ENCODE peak calls at places on chromosomes 6 and 20, in seven cellular contexts. One of them, this sample, is unnamed.

GRCh38 chr6:46102123-46102522 is 27.7 kb upstream of the ENPP4 start:
- DNase-seq in transverse colon: no peak
- DNase-seq in prostate gland: no peak
- DNase-seq in GM12878: no peak
- DNase-seq in upper lobe of left lung: no peak
- DNase-seq in spleen: no peak
- DNase-seq in breast epithelium: no peak
- DNase-seq in this sample: no peak

GRCh38 chr6:35737413-35738211 is 780 bp downstream of the ARMC12 start:
- DNase-seq in transverse colon: no peak
- DNase-seq in upper lobe of left lung: peak
- DNase-seq in prostate gland: peak
- DNase-seq in GM12878: no peak
- DNase-seq in spleen: peak
- DNase-seq in breast epithelium: no peak
- DNase-seq in this sample: peak

GRCh38 chr6:146833157-146833556 is 234.4 kb downstream of the ADGB start:
- DNase-seq in transverse colon: no peak
- DNase-seq in GM12878: no peak
- DNase-seq in spleen: no peak
- DNase-seq in prostate gland: no peak
- DNase-seq in upper lobe of left lung: no peak
- DNase-seq in breast epithelium: no peak
- DNase-seq in this sample: no peak

GRCh38 chr6:11852061-11852619 is 73.5 kb upstream of the ADTRP start:
- DNase-seq in spleen: no peak
- DNase-seq in GM12878: no peak
- DNase-seq in breast epithelium: no peak
- DNase-seq in prostate gland: no peak
- DNase-seq in upper lobe of left lung: no peak
- DNase-seq in transverse colon: no peak
- DNase-seq in this sample: no peak

GRCh38 chr6:156807028-156807427 is 29.9 kb downstream of the ARID1B start:
- DNase-seq in spleen: no peak
- DNase-seq in prostate gland: no peak
- DNase-seq in GM12878: no peak
- DNase-seq in upper lobe of left lung: no peak
- DNase-seq in breast epithelium: no peak
- DNase-seq in transverse colon: no peak
- DNase-seq in this sample: no peak

GRCh38 chr20:24098886-24099285 is 110.3 kb upstream of the GGTLC1 start:
- DNase-seq in transverse colon: no peak
- DNase-seq in prostate gland: no peak
- DNase-seq in upper lobe of left lung: no peak
- DNase-seq in GM12878: no peak
- DNase-seq in breast epithelium: no peak
- DNase-seq in spleen: no peak
- DNase-seq in this sample: no peak

GRCh38 chr6:31005249-31006020 is 4.8 kb upstream of the MUC22 start:
- DNase-seq in spleen: no peak
- DNase-seq in transverse colon: no peak
- DNase-seq in GM12878: no peak
- DNase-seq in upper lobe of left lung: no peak
- DNase-seq in breast epithelium: no peak
- DNase-seq in prostate gland: no peak
- DNase-seq in this sample: no peak

GRCh38 chr6:24431045-24431451 is 28.3 kb downstream of the MRS2 start:
- DNase-seq in transverse colon: no peak
- DNase-seq in GM12878: no peak
- DNase-seq in upper lobe of left lung: no peak
- DNase-seq in breast epithelium: no peak
- DNase-seq in spleen: no peak
- DNase-seq in prostate gland: no peak
- DNase-seq in this sample: no peak

GRCh38 chr6:121344539-121344938 is 10.3 kb upstream of the TBC1D32 start:
- DNase-seq in transverse colon: no peak
- DNase-seq in GM12878: no peak
- DNase-seq in prostate gland: no peak
- DNase-seq in upper lobe of left lung: no peak
- DNase-seq in breast epithelium: no peak
- DNase-seq in spleen: no peak
- DNase-seq in this sample: no peak

GRCh38 chr6:148144917-148145521 is 197.6 kb upstream of the SASH1 start:
- DNase-seq in prostate gland: peak
- DNase-seq in spleen: peak
- DNase-seq in GM12878: no peak
- DNase-seq in upper lobe of left lung: no peak
- DNase-seq in breast epithelium: peak
- DNase-seq in transverse colon: peak
- DNase-seq in this sample: peak

GRCh38 chr6:16736856-16737255 is 24.4 kb downstream of the ATXN1 start:
- DNase-seq in prostate gland: no peak
- DNase-seq in upper lobe of left lung: no peak
- DNase-seq in spleen: no peak
- DNase-seq in transverse colon: no peak
- DNase-seq in GM12878: no peak
- DNase-seq in breast epithelium: no peak
- DNase-seq in this sample: no peak

GRCh38 chr6:30591008-30591407 is 19.8 kb downstream of the ABCF1 start:
- DNase-seq in transverse colon: no peak
- DNase-seq in upper lobe of left lung: no peak
- DNase-seq in prostate gland: peak
- DNase-seq in breast epithelium: no peak
- DNase-seq in spleen: no peak
- DNase-seq in GM12878: no peak
- DNase-seq in this sample: no peak

GRCh38 chr6:28124350-28124970 is at the start of gene ZSCAN16:
- DNase-seq in breast epithelium: peak
- DNase-seq in prostate gland: peak
- DNase-seq in GM12878: no peak
- DNase-seq in upper lobe of left lung: peak
- DNase-seq in spleen: peak
- DNase-seq in transverse colon: peak
- DNase-seq in this sample: peak
- TF ChIP-seq POLR2A in breast epithelium: no peak
- TF ChIP-seq POLR2A in prostate gland: no peak
- TF ChIP-seq POLR2A in GM12878: peak
- TF ChIP-seq POLR2A in upper lobe of left lung: no peak
- TF ChIP-seq POLR2A in spleen: no peak
- TF ChIP-seq POLR2A in transverse colon: peak
- TF ChIP-seq POLR2A in this sample: peak

GRCh38 chr20:2658414-2659354 is 5.3 kb downstream of the IDH3B start:
- DNase-seq in spleen: no peak
- DNase-seq in breast epithelium: no peak
- DNase-seq in GM12878: no peak
- DNase-seq in upper lobe of left lung: no peak
- DNase-seq in prostate gland: no peak
- DNase-seq in transverse colon: no peak
- DNase-seq in this sample: no peak
- TF ChIP-seq POLR2AphosphoS5 in spleen: peak
- TF ChIP-seq POLR2AphosphoS5 in breast epithelium: no peak
- TF ChIP-seq POLR2AphosphoS5 in GM12878: peak
- TF ChIP-seq POLR2AphosphoS5 in upper lobe of left lung: no peak
- TF ChIP-seq POLR2AphosphoS5 in prostate gland: no peak
- TF ChIP-seq POLR2AphosphoS5 in transverse colon: no peak
- TF ChIP-seq POLR2AphosphoS5 in this sample: peak

GRCh38 chr6:42984924-42985475 is 630 bp downstream of the PPP2R5D start:
- DNase-seq in GM12878: no peak
- DNase-seq in upper lobe of left lung: no peak
- DNase-seq in transverse colon: no peak
- DNase-seq in breast epithelium: no peak
- DNase-seq in spleen: no peak
- DNase-seq in prostate gland: no peak
- DNase-seq in this sample: no peak

GRCh38 chr6:42987533-42988451 is 3.4 kb downstream of the PPP2R5D start:
- DNase-seq in prostate gland: no peak
- DNase-seq in upper lobe of left lung: no peak
- DNase-seq in breast epithelium: no peak
- DNase-seq in GM12878: no peak
- DNase-seq in spleen: no peak
- DNase-seq in transverse colon: no peak
- DNase-seq in this sample: no peak

GRCh38 chr6:42988486-42989020 is 4.2 kb downstream of the PPP2R5D start:
- DNase-seq in upper lobe of left lung: no peak
- DNase-seq in spleen: no peak
- DNase-seq in GM12878: no peak
- DNase-seq in prostate gland: no peak
- DNase-seq in transverse colon: no peak
- DNase-seq in breast epithelium: no peak
- DNase-seq in this sample: no peak

GRCh38 chr6:42981866-42982265 is 2.5 kb upstream of the PPP2R5D start:
- DNase-seq in upper lobe of left lung: no peak
- DNase-seq in breast epithelium: no peak
- DNase-seq in prostate gland: no peak
- DNase-seq in spleen: no peak
- DNase-seq in transverse colon: no peak
- DNase-seq in GM12878: no peak
- DNase-seq in this sample: no peak

DNA sequence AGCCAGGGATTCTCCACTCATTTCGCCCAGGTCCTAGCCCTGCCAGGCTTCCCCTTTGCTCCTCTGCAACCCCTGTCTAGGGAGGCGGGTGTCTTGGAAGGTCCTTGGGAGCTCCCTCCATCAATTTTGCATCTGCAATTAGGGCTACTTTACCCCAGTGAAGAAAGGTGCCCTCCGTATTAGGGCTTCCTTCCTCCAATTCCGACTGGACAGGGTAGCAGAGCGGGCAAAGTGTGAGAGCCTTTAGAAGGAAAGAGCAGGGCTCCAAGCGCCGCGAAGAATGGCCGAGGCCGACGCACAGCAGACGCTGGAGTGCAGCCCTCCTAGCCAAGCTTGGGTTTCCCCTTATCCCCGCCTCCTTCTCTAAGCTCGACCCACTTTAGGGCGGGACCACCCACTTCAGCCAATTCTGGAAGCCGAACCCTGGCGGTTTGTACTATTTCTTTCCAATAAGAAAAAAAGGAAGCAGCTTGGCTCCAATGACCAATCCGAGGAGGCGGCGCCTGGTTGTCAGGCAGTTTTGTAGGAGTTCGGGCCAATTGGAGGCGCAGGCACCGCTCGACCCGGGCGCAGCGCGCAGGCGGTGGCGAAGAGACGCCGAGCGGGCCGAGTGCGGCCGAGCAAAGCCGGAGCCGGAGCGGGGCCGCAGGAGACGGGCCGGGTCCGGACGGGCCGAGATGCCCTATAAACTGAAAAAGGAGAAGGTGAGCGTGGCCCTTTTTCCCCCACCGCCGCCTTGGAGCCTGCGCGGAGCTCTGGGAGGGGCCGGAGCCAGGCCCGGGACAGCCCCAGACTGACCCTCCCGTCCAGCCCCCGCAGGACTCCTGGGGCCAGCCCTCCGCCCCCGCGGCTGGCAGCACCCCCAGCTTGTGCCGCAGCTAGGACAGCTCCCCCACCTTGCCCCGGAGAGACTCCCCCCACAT is at the start of gene PPP2R5D:
- DNase-seq in transverse colon: peak
- DNase-seq in prostate gland: peak
- DNase-seq in breast epithelium: peak
- DNase-seq in GM12878: peak
- DNase-seq in spleen: peak
- DNase-seq in upper lobe of left lung: peak
- DNase-seq in this sample: peak
- TF ChIP-seq POLR2A in transverse colon: peak
- TF ChIP-seq POLR2A in prostate gland: peak
- TF ChIP-seq POLR2A in breast epithelium: peak
- TF ChIP-seq POLR2A in GM12878: peak
- TF ChIP-seq POLR2A in spleen: no peak
- TF ChIP-seq POLR2A in upper lobe of left lung: no peak
- TF ChIP-seq POLR2A in this sample: peak

DNA sequence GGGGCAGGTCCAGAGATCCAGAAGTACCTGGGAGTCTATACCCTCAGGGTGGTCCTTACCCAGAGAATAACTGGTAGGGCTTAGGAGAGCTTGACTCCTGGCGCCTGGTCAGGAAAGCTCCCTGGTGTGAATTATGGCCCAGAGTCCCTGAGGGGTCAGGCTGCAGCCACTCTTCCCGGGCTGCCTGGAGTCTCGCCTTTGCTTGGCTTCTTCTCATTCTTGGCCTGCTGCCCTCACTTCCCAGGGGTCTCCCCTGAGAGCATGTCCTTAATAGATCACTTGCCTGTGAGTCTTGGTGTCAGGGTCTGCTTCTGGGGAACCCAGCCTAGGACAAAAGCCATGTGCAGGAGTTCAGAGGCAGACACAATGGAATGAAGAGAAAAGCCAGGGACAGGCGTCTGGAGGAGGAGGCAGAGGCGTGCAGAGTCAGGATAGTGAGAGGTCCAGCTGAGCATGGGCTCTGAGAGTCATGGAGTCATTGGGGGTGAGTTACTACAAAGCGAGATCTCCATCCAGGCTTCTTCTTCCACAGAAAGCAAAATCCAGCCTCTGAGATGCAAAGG is 212.3 kb downstream of the TFAP2C start:
- DNase-seq in transverse colon: no peak
- DNase-seq in spleen: no peak
- DNase-seq in GM12878: no peak
- DNase-seq in prostate gland: no peak
- DNase-seq in upper lobe of left lung: no peak
- DNase-seq in breast epithelium: no peak
- DNase-seq in this sample: no peak
- TF ChIP-seq POLR2AphosphoS5 in transverse colon: no peak
- TF ChIP-seq POLR2AphosphoS5 in spleen: no peak
- TF ChIP-seq POLR2AphosphoS5 in GM12878: no peak
- TF ChIP-seq POLR2AphosphoS5 in prostate gland: no peak
- TF ChIP-seq POLR2AphosphoS5 in upper lobe of left lung: no peak
- TF ChIP-seq POLR2AphosphoS5 in breast epithelium: no peak
- TF ChIP-seq POLR2AphosphoS5 in this sample: no peak

DNA sequence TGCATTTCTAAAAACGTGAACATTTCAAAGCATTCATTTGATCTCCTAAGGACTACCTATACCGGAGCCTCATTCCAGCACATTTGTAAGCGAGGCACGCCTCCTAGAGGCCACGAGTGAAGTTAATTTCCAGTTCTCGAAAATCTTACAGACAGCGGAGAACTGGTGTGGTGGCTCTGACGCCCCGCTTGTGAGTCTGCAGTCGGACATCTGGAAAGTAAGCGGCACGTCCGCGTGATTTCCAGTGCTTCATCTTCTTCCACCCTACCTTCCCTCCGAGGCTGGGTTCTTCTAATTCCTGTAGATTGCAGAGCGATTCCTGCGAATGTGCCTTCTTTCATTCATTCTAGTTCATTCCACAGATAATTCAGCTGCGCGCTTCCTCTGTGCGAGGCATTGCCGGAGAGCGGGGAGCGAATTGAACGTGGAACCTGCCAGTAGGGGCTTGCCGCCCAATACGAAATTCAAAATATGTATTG is 810 bp upstream of the PRIM2 start:
- DNase-seq in upper lobe of left lung: no peak
- DNase-seq in prostate gland: peak
- DNase-seq in GM12878: peak
- DNase-seq in breast epithelium: peak
- DNase-seq in spleen: peak
- DNase-seq in transverse colon: peak
- DNase-seq in this sample: peak
- TF ChIP-seq POLR2A in upper lobe of left lung: no peak
- TF ChIP-seq POLR2A in prostate gland: no peak
- TF ChIP-seq POLR2A in GM12878: peak
- TF ChIP-seq POLR2A in breast epithelium: no peak
- TF ChIP-seq POLR2A in spleen: no peak
- TF ChIP-seq POLR2A in transverse colon: no peak
- TF ChIP-seq POLR2A in this sample: peak

This sample was measured in GM12892.